ENCODE peak calls at places on chromosomes 6 and 20, in seven cellular contexts. M is IMR-90; I is uterus; B is endothelial cell; T is osteocyte; W is psoas muscle; J is CD8-positive, alpha-beta T cell. Z is an unnamed sample.

GRCh38 chr20:62980970-62981369 is 25.8 kb downstream of the BHLHE23 start:
- DNase-seq in J (peak), I (no peak), T (no peak), W (no peak), B (no peak), M (no peak), Z (no peak)

GRCh38 chr6:118469468-118469867 is 78.6 kb upstream of the PLN start:
- DNase-seq in M (peak), W (no peak), I (no peak), J (no peak), B (no peak), T (no peak), Z (peak)

GRCh38 chr6:150930816-150931215 is 65.3 kb downstream of the MTHFD1L start:
- DNase-seq in J (no peak), T (no peak), I (no peak), W (no peak), B (no peak), M (peak), Z (peak)

GRCh38 chr20:59159091-59159821 is 4.4 kb upstream of the ZNF831 start:
- DNase-seq in B (no peak), T (no peak), W (no peak), J (peak), M (no peak), I (no peak), Z (no peak)

GRCh38 chr6:54294965-54295532 is 13.2 kb upstream of the TINAG start:
- DNase-seq in J (no peak), W (no peak), M (no peak), B (no peak), T (no peak), I (no peak), Z (no peak)

GRCh38 chr6:53321701-53322100 is 27.0 kb downstream of the ELOVL5 start:
- DNase-seq in B (no peak), W (no peak), T (no peak), I (no peak), M (no peak), J (no peak), Z (peak)

GRCh38 chr20:62063601-62063980 is 2.1 kb downstream of the TAF4 start:
- DNase-seq in J (no peak), B (no peak), T (no peak), M (peak), W (peak), I (no peak), Z (peak)

GRCh38 chr6:135568366-135568765 is 70.8 kb upstream of the AHI1 start:
- DNase-seq in T (no peak), W (no peak), I (peak), M (peak), B (no peak), J (peak), Z (peak)

GRCh38 chr6:4114123-4114522 is 21.3 kb downstream of the ECI2 start:
- DNase-seq in I (no peak), T (no peak), W (no peak), M (peak), J (no peak), B (no peak), Z (peak)

GRCh38 chr6:10528170-10528981 is 7.2 kb downstream of the GCNT2 start:
- DNase-seq in I (no peak), T (no peak), B (no peak), W (no peak), J (peak), M (peak), Z (peak)

GRCh38 chr6:12957321-12958051 is 240.9 kb downstream of the PHACTR1 start:
- DNase-seq in M (peak), J (peak), W (peak), T (no peak), B (peak), I (peak), Z (peak)

GRCh38 chr6:39320370-39320984 is 2.0 kb downstream of the KCNK16 start:
- DNase-seq in M (no peak), T (no peak), J (no peak), I (no peak), B (no peak), W (no peak), Z (no peak)

GRCh38 chr6:149716181-149716580 is 1.7 kb downstream of the LATS1 start:
- DNase-seq in M (no peak), W (no peak), J (no peak), B (no peak), I (no peak), T (no peak), Z (peak)

GRCh38 chr6:41970436-41970846 is 28.8 kb upstream of the CCND3 start:
- DNase-seq in W (peak), B (no peak), T (no peak), I (no peak), M (peak), J (no peak), Z (peak)

GRCh38 chr6:108501559-108501958 is 59.2 kb upstream of the FOXO3 start:
- DNase-seq in M (peak), J (no peak), W (no peak), T (no peak), I (no peak), B (no peak), Z (no peak)

GRCh38 chr20:8646716-8647115 is 422.2 kb upstream of the PLCB4 start:
- DNase-seq in T (no peak), M (peak), I (no peak), B (no peak), W (no peak), J (no peak), Z (peak)

GRCh38 chr6:135280375-135281136 is 99.4 kb downstream of the MYB start:
- DNase-seq in J (no peak), I (no peak), B (no peak), W (no peak), T (no peak), M (peak), Z (peak)

GRCh38 chr6:139881728-139882211 is 507.3 kb upstream of the CITED2 start:
- DNase-seq in T (no peak), J (no peak), W (no peak), I (no peak), B (peak), M (peak), Z (peak)

GRCh38 chr20:24787071-24787470 is 162.0 kb upstream of the CST7 start:
- DNase-seq in B (no peak), W (no peak), J (no peak), T (no peak), I (no peak), M (no peak), Z (no peak)

GRCh38 chr20:6704132-6704861 is 63.2 kb upstream of the BMP2 start:
- DNase-seq in I (no peak), W (no peak), M (peak), B (no peak), J (no peak), T (no peak), Z (peak)

GRCh38 chr6:27066802-27067201 is 180.7 kb upstream of the PRSS16 start:
- DNase-seq in M (no peak), J (no peak), B (no peak), T (no peak), I (no peak), W (no peak), Z (no peak)

GRCh38 chr20:45114465-45115385 is at the start of gene WFDC5:
- DNase-seq in I (no peak), B (no peak), T (no peak), W (no peak), J (peak), M (no peak), Z (no peak)

GRCh38 chr20:12012241-12013222 is 94.8 kb downstream of the BTBD3 start:
- DNase-seq in M (peak), B (peak), I (no peak), W (no peak), T (peak), J (no peak), Z (peak)

GRCh38 chr6:24908555-24908954 is 27.2 kb downstream of the RIPOR2 start:
- DNase-seq in T (no peak), M (peak), I (peak), J (no peak), W (no peak), B (no peak), Z (peak)

GRCh38 chr20:23647346-23647745 is 9.6 kb upstream of the CST3 start:
- DNase-seq in T (no peak), M (peak), I (no peak), B (no peak), W (no peak), J (no peak), Z (peak)

GRCh38 chr6:151292974-151293373 is 53.2 kb downstream of the AKAP12 start:
- DNase-seq in M (peak), J (no peak), I (no peak), B (no peak), W (no peak), T (no peak), Z (peak)

GRCh38 chr20:9532069-9532809 is 17.8 kb downstream of the LAMP5 start:
- DNase-seq in W (no peak), I (no peak), T (no peak), J (no peak), B (no peak), M (no peak), Z (no peak)

GRCh38 chr6:71888720-71889340 is 2.5 kb downstream of the RIMS1 start:
- DNase-seq in M (no peak), B (no peak), W (no peak), I (no peak), J (no peak), T (no peak), Z (no peak)

GRCh38 chr6:84525907-84526306 is 238.5 kb downstream of the TBX18 start:
- DNase-seq in W (no peak), M (no peak), I (no peak), B (no peak), J (no peak), T (no peak), Z (no peak)

GRCh38 chr20:55057779-55058415 is 582.5 kb downstream of the DOK5 start:
- DNase-seq in J (no peak), W (no peak), I (no peak), B (no peak), M (no peak), T (no peak), Z (no peak)

GRCh38 chr6:13012977-13013680 is 296.6 kb downstream of the PHACTR1 start:
- DNase-seq in M (no peak), T (no peak), I (no peak), B (peak), W (no peak), J (no peak), Z (no peak)

GRCh38 chr6:113893866-113894265 is 36.7 kb downstream of the MARCKS start:
- DNase-seq in M (peak), W (no peak), B (no peak), J (no peak), I (no peak), T (no peak), Z (peak)

GRCh38 chr6:166286831-166287271 is 21.3 kb downstream of the PRR18 start:
- DNase-seq in I (no peak), T (peak), B (peak), J (no peak), W (peak), M (no peak), Z (no peak)

GRCh38 chr20:16661738-16662137 is 68.1 kb upstream of the SNRPB2 start:
- DNase-seq in I (no peak), J (no peak), W (peak), T (no peak), M (no peak), B (no peak), Z (no peak)

GRCh38 chr6:52647199-52647598 is 23.7 kb upstream of the TMEM14A start:
- DNase-seq in B (no peak), T (no peak), J (no peak), I (no peak), W (no peak), M (peak), Z (no peak)

GRCh38 chr20:53621482-53622246 is 28.0 kb upstream of the ZNF217 start:
- DNase-seq in I (peak), M (peak), W (peak), B (no peak), J (no peak), T (no peak), Z (peak)

GRCh38 chr6:21596379-21597242 is 3.1 kb downstream of the SOX4 start:
- DNase-seq in T (no peak), M (peak), B (peak), J (peak), W (peak), I (peak), Z (peak)

GRCh38 chr6:16543491-16543890 is 217.8 kb downstream of the ATXN1 start:
- DNase-seq in M (no peak), J (no peak), B (no peak), T (no peak), I (no peak), W (no peak), Z (no peak)

GRCh38 chr6:8177721-8178120 is 75.4 kb upstream of the EEF1E1 start:
- DNase-seq in I (no peak), M (peak), W (no peak), B (no peak), T (no peak), J (no peak), Z (peak)

DNA sequence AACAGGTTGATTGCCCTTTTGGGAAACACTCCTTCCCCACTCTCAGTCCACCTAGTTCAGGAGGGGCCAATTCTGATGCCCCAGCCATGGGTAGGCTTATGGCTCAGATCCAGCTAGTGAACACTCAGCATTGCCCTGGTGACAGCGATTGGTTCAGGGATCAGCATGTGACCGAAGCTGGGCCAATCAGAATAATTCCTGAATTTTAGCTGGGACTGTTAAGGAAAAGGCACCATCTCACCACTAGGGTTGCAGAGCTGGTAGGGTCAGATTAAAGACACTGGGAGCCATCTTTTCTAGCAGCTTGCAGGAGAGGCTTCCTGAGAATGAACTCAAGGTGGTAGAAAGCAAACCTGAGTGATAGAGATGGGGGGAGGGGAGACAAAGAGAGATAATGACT is 44.4 kb downstream of the EYA2 start:
- DNase-seq in B (no peak), M (no peak), I (no peak), J (no peak), T (no peak), W (no peak), Z (no peak)
- TF ChIP-seq CTCF in B (peak), M (peak), I (no peak), J (no peak), T (no peak), W (no peak), Z (peak)

GRCh38 chr6:32969685-32970412 is 1.5 kb downstream of the BRD2 start:
- DNase-seq in W (peak), M (peak), I (peak), B (peak), J (peak), T (peak), Z (peak)

GRCh38 chr6:32965901-32966300 is 2.5 kb upstream of the BRD2 start:
- DNase-seq in W (no peak), I (no peak), M (peak), T (no peak), J (no peak), B (no peak), Z (no peak)

GRCh38 chr6:32968770-32969684 is 633 bp downstream of the BRD2 start:
- DNase-seq in B (peak), T (peak), I (peak), M (peak), W (peak), J (peak), Z (peak)

GRCh38 chr6:32968093-32968769 is at the start of gene BRD2:
- DNase-seq in M (peak), J (peak), I (peak), T (peak), B (peak), W (peak), Z (peak)

DNA sequence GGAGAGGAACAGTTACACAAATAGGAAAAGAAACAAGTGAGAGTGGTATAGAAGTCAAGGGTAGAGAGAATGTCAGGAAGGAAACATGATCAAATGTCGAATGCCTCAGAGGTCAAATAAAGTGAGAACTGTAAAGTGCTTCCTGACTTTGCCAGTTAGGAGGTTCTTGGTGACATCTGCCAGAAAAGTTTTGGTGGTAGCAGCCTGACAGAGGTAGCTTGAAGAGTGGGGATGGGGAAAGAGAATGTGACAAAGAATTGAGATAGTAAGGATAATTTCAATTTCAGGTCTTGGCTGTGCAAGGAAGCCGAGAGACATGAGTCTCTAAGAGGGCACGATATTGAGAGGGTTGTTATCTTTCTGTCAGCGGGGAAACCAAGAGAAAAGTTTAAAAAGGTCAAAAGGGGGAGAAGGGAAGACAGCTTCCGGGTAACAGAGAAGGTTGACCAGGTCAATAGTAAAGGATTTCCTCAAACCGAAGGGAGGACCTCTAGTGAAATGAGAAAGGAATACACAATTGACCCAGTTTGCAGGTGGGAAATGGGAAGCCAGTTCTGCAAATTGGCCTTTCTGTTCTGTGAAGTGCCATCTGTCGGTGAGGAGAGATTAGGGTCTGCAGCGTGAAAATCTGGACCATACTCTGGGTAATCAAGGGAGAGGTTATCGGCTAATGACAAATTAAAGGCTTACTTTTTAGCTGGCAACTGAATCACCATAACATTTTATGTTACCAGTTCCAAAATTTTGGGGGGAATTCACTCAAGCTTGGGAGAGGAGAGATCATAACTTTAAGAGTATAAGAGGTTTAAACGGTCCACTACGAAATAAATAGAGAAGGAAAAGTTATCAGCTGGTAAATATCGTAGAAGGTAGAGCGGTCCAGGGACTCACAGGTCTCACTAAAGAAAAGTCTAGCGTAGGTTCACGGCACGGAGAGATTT is 973 bp upstream of the BRD2 start:
- DNase-seq in B (peak), I (no peak), M (peak), T (no peak), J (peak), W (no peak), Z (peak)
- TF ChIP-seq CTCF in B (no peak), I (peak), M (peak), T (peak), J (peak), W (peak), Z (peak)

GRCh38 chr6:138278326-138278725 is 60.0 kb upstream of the PBOV1 start:
- DNase-seq in T (peak), I (no peak), W (no peak), B (no peak), J (no peak), M (peak), Z (no peak)
- TF ChIP-seq CTCF in T (no peak), I (peak), W (no peak), B (no peak), J (no peak), M (no peak), Z (peak)

GRCh38 chr6:20463396-20463795 is 61.7 kb downstream of the E2F3 start:
- DNase-seq in M (no peak), J (no peak), I (no peak), T (no peak), W (no peak), B (no peak), Z (no peak)
- TF ChIP-seq CTCF in M (no peak), J (no peak), I (no peak), T (no peak), W (no peak), B (no peak), Z (no peak)

GRCh38 chr6:169046483-169047192 is 207.0 kb downstream of the THBS2 start:
- DNase-seq in B (no peak), W (no peak), T (no peak), J (no peak), M (peak), I (no peak), Z (no peak)

GRCh38 chr6:169051371-169051770 is 202.3 kb downstream of the THBS2 start:
- DNase-seq in J (no peak), T (no peak), I (no peak), W (no peak), M (peak), B (no peak), Z (no peak)

GRCh38 chr6:169047345-169047744 is 206.3 kb downstream of the THBS2 start:
- DNase-seq in I (no peak), T (no peak), W (no peak), J (no peak), M (no peak), B (no peak), Z (no peak)

GRCh38 chr6:169048185-169048584 is 205.5 kb downstream of the THBS2 start:
- DNase-seq in W (no peak), M (no peak), J (no peak), I (no peak), T (peak), B (no peak), Z (no peak)

DNA sequence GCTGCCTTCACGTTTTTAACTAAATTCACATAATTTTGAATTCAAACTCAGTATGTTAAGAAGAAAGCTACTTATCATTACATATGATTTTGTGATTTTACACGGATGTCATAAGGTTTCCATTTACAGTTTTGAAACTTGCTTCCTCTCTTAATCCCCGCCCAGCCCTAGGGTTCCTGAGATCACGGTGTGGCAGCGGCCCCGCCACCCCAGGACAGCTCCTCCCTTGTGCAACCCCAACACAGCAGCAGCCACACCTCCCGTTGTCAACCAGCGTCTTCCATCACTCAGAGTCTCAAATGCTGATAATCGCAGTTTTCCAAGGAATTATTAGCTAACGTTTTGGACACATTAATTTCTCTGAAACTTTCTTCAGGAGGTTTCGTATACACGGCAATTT is 204.8 kb downstream of the THBS2 start:
- DNase-seq in I (no peak), J (no peak), B (no peak), T (no peak), M (no peak), W (no peak), Z (no peak)
- TF ChIP-seq CTCF in I (no peak), J (no peak), B (no peak), T (no peak), M (no peak), W (no peak), Z (no peak)

GRCh38 chr20:20831794-20832193 is 119.3 kb upstream of the RALGAPA2 start:
- DNase-seq in T (no peak), I (no peak), M (no peak), J (no peak), B (no peak), W (no peak), Z (no peak)

GRCh38 chr20:20839771-20840170 is 127.3 kb upstream of the RALGAPA2 start:
- DNase-seq in B (no peak), W (no peak), I (no peak), J (no peak), M (no peak), T (no peak), Z (no peak)

GRCh38 chr20:20835897-20836296 is 123.5 kb upstream of the RALGAPA2 start:
- DNase-seq in B (no peak), M (no peak), J (no peak), I (no peak), W (no peak), T (no peak), Z (no peak)

GRCh38 chr20:20832715-20833114 is 120.3 kb upstream of the RALGAPA2 start:
- DNase-seq in B (no peak), J (no peak), W (no peak), I (no peak), T (no peak), M (no peak), Z (no peak)

GRCh38 chr20:20837574-20838021 is 125.2 kb upstream of the RALGAPA2 start:
- DNase-seq in W (peak), M (peak), B (peak), I (peak), T (no peak), J (peak), Z (peak)
- TF ChIP-seq CTCF in W (peak), M (peak), B (peak), I (peak), T (peak), J (peak), Z (peak)

GRCh38 chr20:57465943-57466342 is 59.0 kb downstream of the CTCFL start:
- DNase-seq in J (no peak), T (no peak), B (no peak), W (no peak), M (no peak), I (no peak), Z (no peak)
- TF ChIP-seq CTCF in J (no peak), T (peak), B (no peak), W (peak), M (no peak), I (no peak), Z (no peak)

GRCh38 chr20:3671986-3672863 is 9.0 kb upstream of the GFRA4 start:
- DNase-seq in B (no peak), W (no peak), J (no peak), M (no peak), I (no peak), T (no peak), Z (no peak)
- TF ChIP-seq CTCF in B (no peak), W (no peak), J (no peak), M (no peak), I (no peak), T (no peak), Z (no peak)

Z was measured in fibroblast of villous mesenchyme.